ENCODE peak calls at places on chromosomes 13 and 19, in seven cellular contexts. U is endothelial cell of umbilical vein, K is pancreas, G is uterus, V is lower lobe of right lung, X is Peyer's patch, C is IMR-90. D is an unnamed sample.
A peak's percentile ranks its signal among the peaks of the same experiment; 100 is the strongest.

GRCh38 chr13:98405107-98405571 is 171.8 kb downstream of the STK24 start:
- DNase-seq in U (no peak), K (no peak), G (no peak), V (no peak), X (no peak), C (no peak), D (peak; percentile 76)

GRCh38 chr13:93951153-93951552 is 528.3 kb downstream of the DCT start:
- DNase-seq in U (no peak), K (no peak), G (no peak), V (no peak), X (no peak), C (peak; percentile 26), D (no peak)

GRCh38 chr19:33448159-33448516 is 73.5 kb downstream of the PEPD start:
- DNase-seq in U (no peak), K (no peak), G (no peak), V (peak; percentile 23), X (no peak), C (no peak), D (no peak)

GRCh38 chr13:43272866-43273265 is 249.5 kb downstream of the DNAJC15 start:
- DNase-seq in U (no peak), K (no peak), G (no peak), V (no peak), X (no peak), C (no peak), D (no peak)

GRCh38 chr13:37306778-37307544 is 201.5 kb upstream of the CSNK1A1L start:
- DNase-seq in U (peak; percentile 54), K (no peak), G (no peak), V (no peak), X (no peak), C (peak; percentile 98), D (no peak)

GRCh38 chr13:49546559-49546958 is 38.8 kb downstream of the RCBTB1 start:
- DNase-seq in U (no peak), K (no peak), G (peak; percentile 27), V (no peak), X (no peak), C (no peak), D (no peak)

GRCh38 chr19:30419581-30420180 is 47.5 kb downstream of the ZNF536 start:
- DNase-seq in U (no peak), K (no peak), G (no peak), V (no peak), X (no peak), C (no peak), D (no peak)

GRCh38 chr19:45340232-45340898 is at the start of gene KLC3:
- DNase-seq in U (no peak), K (peak; percentile 81), G (no peak), V (peak; percentile 59), X (no peak), C (no peak), D (peak; percentile 64)

GRCh38 chr13:100980171-100980570 is 305.6 kb upstream of the TMTC4 start:
- DNase-seq in U (no peak), K (no peak), G (no peak), V (no peak), X (no peak), C (no peak), D (no peak)

GRCh38 chr19:49879243-49879960 is 1.9 kb downstream of the TBC1D17 start:
- DNase-seq in U (no peak), K (peak; percentile 30), G (peak; percentile 24), V (peak; percentile 51), X (no peak), C (no peak), D (no peak)

GRCh38 chr13:66618702-66619101 is 611.4 kb downstream of the PCDH9 start:
- DNase-seq in U (peak; percentile 60), K (no peak), G (no peak), V (no peak), X (no peak), C (peak; percentile 63), D (no peak)

GRCh38 chr13:101307181-101307701 is 109.1 kb downstream of the NALCN start:
- DNase-seq in U (no peak), K (no peak), G (no peak), V (no peak), X (no peak), C (peak; percentile 90), D (no peak)

GRCh38 chr13:45786293-45786920 is 65.1 kb downstream of the SIAH3 start:
- DNase-seq in U (no peak), K (peak; percentile 50), G (no peak), V (no peak), X (no peak), C (no peak), D (no peak)

GRCh38 chr19:5330307-5330720 is 10.3 kb downstream of the PTPRS start:
- DNase-seq in U (no peak), K (no peak), G (no peak), V (no peak), X (no peak), C (no peak), D (no peak)

GRCh38 chr19:43474986-43475705 is 9.7 kb upstream of the LYPD3 start:
- DNase-seq in U (peak; percentile 95), K (peak; percentile 99), G (peak; percentile 92), V (peak; percentile 94), X (peak; percentile 89), C (peak; percentile 97), D (no peak)

GRCh38 chr19:52453324-52454094 is at the start of gene ZNF578:
- DNase-seq in U (peak; percentile 48), K (peak; percentile 63), G (peak; percentile 68), V (peak; percentile 77), X (peak; percentile 25), C (peak; percentile 84), D (no peak)

GRCh38 chr19:5131866-5132561 is 163.1 kb downstream of the KDM4B start:
- DNase-seq in U (no peak), K (no peak), G (no peak), V (no peak), X (peak; percentile 64), C (no peak), D (no peak)

GRCh38 chr19:19655641-19656343 is 7.7 kb downstream of the ATP13A1 start:
- DNase-seq in U (no peak), K (no peak), G (no peak), V (no peak), X (no peak), C (no peak), D (no peak)

GRCh38 chr19:29942404-29943261 is 594 bp downstream of the URI1 start:
- DNase-seq in U (peak; percentile 28), K (peak; percentile 68), G (peak; percentile 29), V (peak; percentile 80), X (peak; percentile 79), C (no peak), D (peak; percentile 45)

GRCh38 chr19:29404951-29405727 is 120.7 kb upstream of the VSTM2B start:
- DNase-seq in U (no peak), K (no peak), G (peak; percentile 49), V (no peak), X (no peak), C (no peak), D (peak; percentile 23)

GRCh38 chr19:38270587-38271167 is 6.3 kb downstream of the SPINT2 start:
- DNase-seq in U (no peak), K (no peak), G (no peak), V (no peak), X (no peak), C (peak; percentile 56), D (no peak)

GRCh38 chr13:106407338-106407737 is 128.1 kb downstream of the EFNB2 start:
- DNase-seq in U (no peak), K (no peak), G (no peak), V (no peak), X (no peak), C (no peak), D (no peak)

DNA sequence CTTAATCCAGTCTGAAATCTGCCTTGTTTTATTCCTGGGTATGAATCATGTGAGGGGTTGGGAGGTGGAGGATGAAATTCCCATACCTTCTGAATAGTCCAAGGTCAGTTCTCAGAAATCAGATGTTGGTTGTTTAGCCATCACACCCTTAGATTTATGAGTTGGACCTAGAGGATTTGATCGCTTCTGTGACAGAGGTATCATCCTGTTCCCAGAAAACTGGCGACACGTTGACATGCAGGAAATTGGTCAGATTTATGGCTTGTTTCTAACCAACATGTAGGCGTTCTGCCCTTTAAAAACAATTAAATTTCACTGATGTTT is 24.7 kb upstream of the CXCL17 start:
- DNase-seq in U (no peak), K (no peak), G (no peak), V (no peak), X (no peak), C (no peak), D (no peak)
- H3K4me1 ChIP-seq in U (no peaks in the 10 kb centered on the region), K (no peaks in the 10 kb centered on the region), G (no peaks in the 10 kb centered on the region), V (peaks cover 18% of the 10 kb centered on the region), X (no peaks in the 10 kb centered on the region), C (peaks cover 6% of the 10 kb centered on the region), D (peaks cover 27% of the 10 kb centered on the region)

DNA sequence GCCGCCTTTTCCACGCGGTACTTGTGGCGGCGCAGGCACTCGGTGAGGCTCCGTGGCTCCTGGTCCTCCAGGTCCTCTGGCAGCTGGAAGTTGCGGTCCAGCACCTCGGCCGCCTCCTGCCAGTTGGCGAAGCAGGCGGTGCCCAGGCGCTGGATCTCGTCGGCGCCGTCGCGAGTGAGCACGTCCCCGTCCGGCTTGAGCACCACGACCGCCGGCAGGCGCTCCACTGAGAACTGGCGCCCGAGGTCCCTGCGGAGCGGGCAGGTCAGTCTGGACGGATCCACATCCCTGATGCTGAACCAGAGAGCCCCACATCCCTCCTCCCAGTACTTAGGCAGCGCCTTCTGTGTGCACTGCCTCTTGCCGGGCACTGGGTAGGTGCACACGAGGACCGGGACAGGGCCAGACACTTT is 5.0 kb downstream of the NXNL1 start:
- DNase-seq in U (no peak), K (peak; percentile 31), G (no peak), V (no peak), X (no peak), C (no peak), D (no peak)
- H3K27me3 ChIP-seq in U (peaks cover 29% of the 10 kb centered on the region), K (peaks cover 16% of the 10 kb centered on the region), G (peaks cover 13% of the 10 kb centered on the region), V (peaks cover 37% of the 10 kb centered on the region), X (no peaks in the 10 kb centered on the region), C (peaks cover 33% of the 10 kb centered on the region), D (no peaks in the 10 kb centered on the region)

DNA sequence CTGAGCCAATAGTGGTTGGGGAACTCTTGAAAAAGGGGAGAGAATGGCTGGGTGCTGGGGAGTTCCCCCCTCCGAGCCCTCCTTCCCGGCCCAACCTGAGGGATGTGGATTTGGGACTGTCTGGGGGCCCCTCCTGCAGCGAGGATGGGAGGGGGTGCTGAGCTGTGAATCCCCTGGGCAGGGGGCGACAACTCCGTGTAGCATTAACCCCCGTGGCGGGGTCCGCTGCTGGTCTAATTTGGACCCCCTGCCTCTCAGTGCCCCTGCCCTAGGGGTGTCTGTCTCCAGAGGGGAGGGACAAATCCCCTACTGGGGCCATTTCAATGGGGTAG is 9.7 kb downstream of the MIDN start:
- DNase-seq in U (no peak), K (no peak), G (no peak), V (no peak), X (no peak), C (no peak), D (no peak)
- H3K4me1 ChIP-seq in U (peaks cover 58% of the 10 kb centered on the region), K (peaks cover 22% of the 10 kb centered on the region), G (peaks cover 64% of the 10 kb centered on the region), V (peaks cover 94% of the 10 kb centered on the region), X (peaks cover 18% of the 10 kb centered on the region), C (peaks cover 57% of the 10 kb centered on the region), D (peaks cover 23% of the 10 kb centered on the region)

DNA sequence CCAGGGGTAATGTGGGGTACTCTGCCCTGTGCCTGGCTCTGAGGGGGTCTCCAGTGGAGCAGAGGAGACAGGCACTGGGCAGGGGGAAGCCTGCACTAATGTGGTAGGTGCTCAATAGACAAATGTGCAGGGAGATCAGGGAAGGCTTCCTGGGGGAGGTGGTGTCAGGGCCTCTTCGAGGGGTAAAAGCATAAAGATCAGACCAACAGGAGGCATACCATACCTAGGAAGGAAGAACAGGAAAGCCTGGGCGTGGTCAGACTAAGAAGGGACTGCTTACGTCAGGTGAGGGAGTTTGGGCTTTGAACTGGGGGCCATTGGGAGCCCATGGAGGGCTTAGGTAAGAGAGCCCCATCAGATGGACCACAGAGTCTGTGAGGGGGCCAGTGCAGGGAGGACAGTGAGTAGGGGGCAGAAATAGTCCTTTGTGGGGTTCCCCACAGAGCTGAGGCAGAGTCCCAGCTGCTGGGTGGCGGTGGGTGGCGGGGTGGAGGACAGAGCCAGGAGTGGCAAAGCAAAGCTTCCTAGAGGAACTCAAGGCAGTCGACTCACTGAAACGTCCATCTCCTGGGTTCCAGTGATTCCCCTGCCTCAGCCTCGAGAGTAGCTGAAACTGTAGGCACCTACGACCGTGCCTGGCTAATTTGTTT is 8.8 kb downstream of the PRR36 start:
- DNase-seq in U (no peak), K (no peak), G (no peak), V (no peak), X (no peak), C (no peak), D (no peak)
- H3K27me3 ChIP-seq in U (peaks cover 21% of the 10 kb centered on the region), K (no peaks in the 10 kb centered on the region), G (no peaks in the 10 kb centered on the region), V (peaks cover 26% of the 10 kb centered on the region), X (no peaks in the 10 kb centered on the region), C (peaks cover 6% of the 10 kb centered on the region), D (no peaks in the 10 kb centered on the region)